ENCODE peak calls at places on chromosomes 5 and 9, in seven cellular contexts. X is fibroblast of lung, A is heart right ventricle, B is neural progenitor cell, F is transverse colon, Q is upper lobe of right lung, I is esophagus squamous epithelium. K is an unnamed sample.

GRCh38 chr5:138661342-138661975 is 86.3 kb upstream of the HSPA9 start:
- DNase-seq in I (no peak), Q (no peak), B (no peak), F (no peak), X (no peak), A (no peak), K (no peak)

GRCh38 chr9:120625222-120625621 is 45.3 kb upstream of the CDK5RAP2 start:
- DNase-seq in Q (no peak), I (no peak), F (no peak), A (no peak), B (no peak), X (peak; percentile 22), K (no peak)

GRCh38 chr9:89764217-89764616 is 159.4 kb downstream of the GADD45G start:
- DNase-seq in I (no peak), X (no peak), A (no peak), B (no peak), Q (no peak), F (no peak), K (no peak)

GRCh38 chr5:158303261-158303660 is 444.3 kb upstream of the CLINT1 start:
- DNase-seq in B (no peak), Q (no peak), I (no peak), X (no peak), F (no peak), A (no peak), K (no peak)

GRCh38 chr5:122704247-122705036 is 70.4 kb upstream of the SNX2 start:
- DNase-seq in B (peak; percentile 64), Q (no peak), X (peak; percentile 78), F (no peak), A (no peak), I (no peak), K (peak; percentile 52)

GRCh38 chr5:10563132-10563939 is 534 bp upstream of the ANKRD33B start:
- DNase-seq in A (peak; percentile 37), F (peak; percentile 30), I (no peak), Q (peak; percentile 70), B (peak; percentile 67), X (peak; percentile 32), K (peak; percentile 20)

GRCh38 chr5:124754206-124754927 is 7.9 kb upstream of the ZNF608 start:
- DNase-seq in A (no peak), I (no peak), B (no peak), X (peak; percentile 56), F (no peak), Q (no peak), K (no peak)

GRCh38 chr5:151093476-151093889 is 12.6 kb upstream of the TNIP1 start:
- DNase-seq in Q (no peak), I (no peak), F (no peak), A (no peak), X (peak; percentile 96), B (no peak), K (peak; percentile 90)

GRCh38 chr5:107359033-107359915 is 311.5 kb downstream of the EFNA5 start:
- DNase-seq in A (no peak), B (no peak), I (no peak), X (peak; percentile 70), Q (no peak), F (no peak), K (peak; percentile 24)

GRCh38 chr5:172837640-172838039 is 3.6 kb downstream of the ERGIC1 start:
- DNase-seq in A (no peak), X (no peak), B (no peak), F (peak; percentile 94), I (no peak), Q (peak; percentile 93), K (no peak)

GRCh38 chr5:1882337-1883119 is at the start of gene IRX4:
- DNase-seq in I (no peak), Q (no peak), X (peak; percentile 14), B (peak; percentile 62), A (no peak), F (no peak), K (no peak)

GRCh38 chr5:141017943-141018342 is 33.2 kb upstream of the PCDHB1 start:
- DNase-seq in B (no peak), I (no peak), Q (no peak), X (no peak), F (no peak), A (no peak), K (no peak)

GRCh38 chr5:132506094-132506692 is 15.6 kb upstream of the IRF1 start:
- DNase-seq in X (peak; percentile 96), B (peak; percentile 35), I (no peak), F (peak; percentile 57), A (no peak), Q (no peak), K (peak; percentile 87)

GRCh38 chr5:164256351-164256750 is 750.9 kb downstream of the MAT2B start:
- DNase-seq in A (no peak), X (no peak), F (no peak), Q (no peak), B (no peak), I (no peak), K (no peak)

GRCh38 chr9:35350827-35351549 is 138.9 kb upstream of the RUSC2 start:
- DNase-seq in F (no peak), I (no peak), B (no peak), Q (no peak), X (peak; percentile 95), A (no peak), K (peak; percentile 45)

GRCh38 chr5:886051-886450 is 6.5 kb downstream of the BRD9 start:
- DNase-seq in Q (no peak), I (no peak), X (no peak), A (no peak), B (no peak), F (no peak), K (no peak)

GRCh38 chr5:154472871-154473580 is 5.0 kb downstream of the HAND1 start:
- DNase-seq in F (no peak), Q (no peak), A (peak; percentile 33), B (peak; percentile 47), I (no peak), X (no peak), K (no peak)

GRCh38 chr5:154474267-154474956 is 3.6 kb downstream of the HAND1 start:
- DNase-seq in B (peak; percentile 24), X (no peak), A (no peak), Q (no peak), I (no peak), F (no peak), K (no peak)

GRCh38 chr5:154475613-154476342 is 2.2 kb downstream of the HAND1 start:
- DNase-seq in F (no peak), A (no peak), Q (no peak), I (no peak), X (no peak), B (peak; percentile 85), K (no peak)

GRCh38 chr5:154474957-154475334 is 3.1 kb downstream of the HAND1 start:
- DNase-seq in B (no peak), A (no peak), X (no peak), I (no peak), Q (no peak), F (no peak), K (no peak)

GRCh38 chr5:154473581-154474266 is 4.3 kb downstream of the HAND1 start:
- DNase-seq in F (no peak), X (no peak), I (no peak), Q (no peak), A (no peak), B (peak; percentile 62), K (no peak)
- H3K4me3 ChIP-seq in F (no peak overlapping the region), X (no peak overlapping the region), I (no peak overlapping the region), Q (no peak overlapping the region), A (peak overlapping the region; percentile 42), B (no peak overlapping the region), K (no peak overlapping the region)

DNA sequence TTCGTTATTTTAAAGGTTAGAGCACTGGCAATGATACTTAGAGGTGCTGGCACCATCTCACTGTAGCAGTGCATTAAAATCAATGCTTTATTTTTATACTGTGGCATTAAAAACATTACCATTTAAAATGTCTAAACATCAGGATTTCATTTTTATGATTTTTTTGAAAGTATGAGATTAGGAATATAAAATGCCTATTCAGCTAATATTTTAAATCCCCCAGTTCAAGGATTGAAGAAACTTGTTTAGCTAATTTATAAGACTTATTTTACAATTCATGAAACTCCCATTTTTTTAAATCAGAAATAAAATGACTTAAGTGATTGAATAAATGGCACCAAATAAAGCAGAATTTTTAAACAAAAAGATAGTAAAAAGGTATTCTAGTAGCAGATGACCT is 625.6 kb downstream of the RAB3C start:
- DNase-seq in I (no peak), A (no peak), Q (no peak), X (no peak), B (no peak), F (no peak), K (no peak)
- H3K27ac ChIP-seq in I (no peak overlapping the region), A (no peak overlapping the region), Q (no peak overlapping the region), X (no peak overlapping the region), B (no peak overlapping the region), F (peak overlapping the region; percentile 53), K (no peak overlapping the region)

GRCh38 chr9:124755061-124755460 is 16.1 kb downstream of the NR6A1 start:
- DNase-seq in A (no peak), I (no peak), F (no peak), Q (no peak), B (no peak), X (no peak), K (no peak)
- TF ChIP-seq CTCF in A (no peak), I (no peak), F (no peak), Q (no peak), B (no peak), X (no peak), K (no peak)

DNA sequence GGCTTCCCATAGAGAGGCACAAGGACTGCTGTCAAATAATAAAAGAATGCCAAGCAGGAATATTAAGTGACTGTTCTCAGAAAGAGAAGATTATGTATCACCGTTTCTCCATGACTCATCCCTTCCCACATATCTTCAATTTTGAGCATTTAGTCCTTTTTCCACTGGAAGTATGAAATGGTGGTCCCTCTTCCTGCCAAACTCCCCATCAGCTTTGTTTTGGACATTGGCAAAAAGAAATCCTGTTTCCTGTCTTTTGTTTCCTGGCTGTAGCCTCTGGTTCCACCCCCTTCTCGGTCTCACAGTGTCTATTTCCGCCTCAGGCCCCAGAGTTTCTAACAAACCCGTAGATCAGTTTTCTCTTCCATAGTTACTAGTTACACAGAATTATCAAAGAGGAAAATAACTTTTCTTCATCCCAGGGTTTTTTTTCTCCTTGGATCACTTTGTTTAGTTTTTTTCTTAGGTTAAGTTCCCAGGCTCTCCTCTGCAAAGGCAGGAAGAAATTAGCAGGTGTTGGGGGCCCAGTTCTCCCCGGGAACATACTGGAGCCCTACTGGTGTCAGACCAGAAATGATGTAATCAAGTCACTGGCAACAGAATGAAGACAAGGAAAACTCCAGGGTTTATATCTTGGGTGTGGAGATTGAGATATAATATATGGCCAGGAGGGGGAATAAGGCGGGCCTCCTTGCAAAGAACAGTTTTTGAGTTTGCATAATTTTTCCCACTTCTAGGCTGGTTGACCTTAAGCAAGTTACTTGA is 26.3 kb upstream of the ARHGAP26 start:
- DNase-seq in F (no peak), X (no peak), I (no peak), A (peak; percentile 68), Q (no peak), B (no peak), K (no peak)
- H3K4me3 ChIP-seq in F (no peak overlapping the region), X (no peak overlapping the region), I (no peak overlapping the region), A (no peak overlapping the region), Q (no peak overlapping the region), B (no peak overlapping the region), K (no peak overlapping the region)

DNA sequence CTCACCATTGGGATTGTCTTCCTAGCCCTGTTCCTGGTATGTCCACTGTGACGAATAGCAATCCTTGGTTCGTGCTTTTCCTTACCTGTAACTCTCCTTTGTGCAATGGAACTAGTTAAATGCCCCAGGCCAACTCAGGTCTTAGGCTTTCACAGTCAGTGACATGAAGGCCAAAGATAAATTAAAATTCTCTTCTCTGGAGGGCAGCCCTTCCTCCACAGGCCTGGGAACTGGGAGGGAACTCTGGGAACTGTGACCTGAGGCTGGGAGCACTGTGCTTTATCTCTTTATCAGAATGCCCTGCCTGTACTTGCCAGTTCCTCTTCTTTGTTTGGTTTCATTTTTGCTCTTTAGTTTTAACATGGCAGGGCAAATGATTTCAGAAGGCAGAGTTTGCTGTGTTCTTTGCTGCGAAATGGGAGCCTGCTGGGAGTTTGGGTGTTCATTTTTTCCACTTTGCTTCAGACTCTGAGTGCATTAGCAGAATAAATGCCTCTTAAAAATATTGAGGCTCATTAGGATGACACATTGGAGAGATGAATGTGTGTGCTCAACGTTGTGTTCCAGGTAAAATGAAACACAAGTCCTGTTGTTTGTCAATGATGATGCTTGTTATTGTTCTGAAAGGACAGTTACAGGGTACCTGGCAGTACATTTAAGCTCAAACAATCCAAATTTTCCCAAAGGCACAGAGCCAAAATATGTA is 118.1 kb downstream of the NUDT12 start:
- DNase-seq in A (no peak), Q (no peak), B (no peak), X (no peak), F (peak; percentile 8), I (no peak), K (no peak)
- H3K27ac ChIP-seq in A (no peak overlapping the region), Q (no peak overlapping the region), B (no peak overlapping the region), X (no peak overlapping the region), F (no peak overlapping the region), I (peak overlapping the region; percentile 8), K (no peak overlapping the region)